ENCODE peak calls at places on chromosomes 4 and X, in nine cellular contexts. One of them, this sample, is unnamed.

GRCh38 chrX:11073411-11073810 is 37.7 kb upstream of the HCCS start:
- DNase-seq in occipital lobe: no peak
- DNase-seq in germinal center: no peak
- DNase-seq in activated CD8-positive, alpha-beta memory T cell treated with anti-CD3 and anti-CD28 coated beads for 48 hours: no peak
- DNase-seq in suprapubic skin: no peak
- DNase-seq in AG09309: no peak
- DNase-seq in AG09319: no peak
- DNase-seq in left lobe of liver: no peak
- DNase-seq in PC-3: no peak
- DNase-seq in this sample: no peak

GRCh38 chr4:101232074-101232776 is 115.1 kb downstream of the PPP3CA start:
- DNase-seq in occipital lobe: no peak
- DNase-seq in germinal center: no peak
- DNase-seq in activated CD8-positive, alpha-beta memory T cell treated with anti-CD3 and anti-CD28 coated beads for 48 hours: no peak
- DNase-seq in suprapubic skin: no peak
- DNase-seq in AG09309: no peak
- DNase-seq in AG09319: peak
- DNase-seq in left lobe of liver: no peak
- DNase-seq in PC-3: peak
- DNase-seq in this sample: peak

GRCh38 chr4:2417196-2417764 is 1.2 kb downstream of the ZFYVE28 start:
- DNase-seq in occipital lobe: no peak
- DNase-seq in germinal center: no peak
- DNase-seq in activated CD8-positive, alpha-beta memory T cell treated with anti-CD3 and anti-CD28 coated beads for 48 hours: no peak
- DNase-seq in suprapubic skin: no peak
- DNase-seq in AG09309: no peak
- DNase-seq in AG09319: no peak
- DNase-seq in left lobe of liver: no peak
- DNase-seq in PC-3: no peak
- DNase-seq in this sample: no peak

GRCh38 chr4:110484029-110484428 is 8.1 kb downstream of the ENPEP start:
- DNase-seq in occipital lobe: no peak
- DNase-seq in germinal center: peak
- DNase-seq in activated CD8-positive, alpha-beta memory T cell treated with anti-CD3 and anti-CD28 coated beads for 48 hours: no peak
- DNase-seq in suprapubic skin: no peak
- DNase-seq in AG09309: no peak
- DNase-seq in AG09319: no peak
- DNase-seq in left lobe of liver: no peak
- DNase-seq in PC-3: no peak
- DNase-seq in this sample: no peak

GRCh38 chr4:141395246-141395830 is 174.6 kb downstream of the ZNF330 start:
- DNase-seq in occipital lobe: no peak
- DNase-seq in germinal center: no peak
- DNase-seq in activated CD8-positive, alpha-beta memory T cell treated with anti-CD3 and anti-CD28 coated beads for 48 hours: no peak
- DNase-seq in suprapubic skin: no peak
- DNase-seq in AG09309: no peak
- DNase-seq in AG09319: no peak
- DNase-seq in left lobe of liver: no peak
- DNase-seq in PC-3: peak
- DNase-seq in this sample: peak

GRCh38 chr4:121998024-121998423 is 46.2 kb upstream of the TRPC3 start:
- DNase-seq in occipital lobe: no peak
- DNase-seq in germinal center: no peak
- DNase-seq in activated CD8-positive, alpha-beta memory T cell treated with anti-CD3 and anti-CD28 coated beads for 48 hours: no peak
- DNase-seq in suprapubic skin: no peak
- DNase-seq in AG09309: no peak
- DNase-seq in AG09319: no peak
- DNase-seq in left lobe of liver: no peak
- DNase-seq in PC-3: peak
- DNase-seq in this sample: peak

GRCh38 chr4:132123870-132124623 is 1025.0 kb upstream of the PCDH10 start:
- DNase-seq in occipital lobe: no peak
- DNase-seq in germinal center: no peak
- DNase-seq in activated CD8-positive, alpha-beta memory T cell treated with anti-CD3 and anti-CD28 coated beads for 48 hours: no peak
- DNase-seq in suprapubic skin: no peak
- DNase-seq in AG09309: no peak
- DNase-seq in AG09319: no peak
- DNase-seq in left lobe of liver: no peak
- DNase-seq in PC-3: no peak
- DNase-seq in this sample: peak

GRCh38 chrX:2650865-2651264 is 40.2 kb upstream of the CD99 start:
- DNase-seq in occipital lobe: no peak
- DNase-seq in germinal center: no peak
- DNase-seq in activated CD8-positive, alpha-beta memory T cell treated with anti-CD3 and anti-CD28 coated beads for 48 hours: no peak
- DNase-seq in suprapubic skin: no peak
- DNase-seq in AG09309: no peak
- DNase-seq in AG09319: no peak
- DNase-seq in left lobe of liver: no peak
- DNase-seq in PC-3: peak
- DNase-seq in this sample: no peak

GRCh38 chr4:6206771-6207290 is 6.5 kb upstream of the JAKMIP1 start:
- DNase-seq in occipital lobe: no peak
- DNase-seq in germinal center: no peak
- DNase-seq in activated CD8-positive, alpha-beta memory T cell treated with anti-CD3 and anti-CD28 coated beads for 48 hours: no peak
- DNase-seq in suprapubic skin: no peak
- DNase-seq in AG09309: no peak
- DNase-seq in AG09319: no peak
- DNase-seq in left lobe of liver: no peak
- DNase-seq in PC-3: no peak
- DNase-seq in this sample: no peak

GRCh38 chrX:75155830-75156525 is at the start of gene ABCB7:
- DNase-seq in occipital lobe: peak
- DNase-seq in germinal center: peak
- DNase-seq in activated CD8-positive, alpha-beta memory T cell treated with anti-CD3 and anti-CD28 coated beads for 48 hours: peak
- DNase-seq in suprapubic skin: peak
- DNase-seq in AG09309: peak
- DNase-seq in AG09319: peak
- DNase-seq in left lobe of liver: peak
- DNase-seq in PC-3: peak
- DNase-seq in this sample: peak